ENCODE peak calls at places on chromosomes 3 and 15, in nine cellular contexts. U, X, Y, C, G, B, R, K and F are unnamed samples.

GRCh38 chr3:150168694-150169093 is 198.0 kb upstream of the PFN2 start:
- DNase-seq in Y (no peak), B (no peak), C (no peak), R (no peak), X (no peak), G (no peak), K (peak), U (no peak), F (no peak)

GRCh38 chr15:63905131-63905530 is 71.4 kb upstream of the HERC1 start:
- DNase-seq in U (no peak), B (no peak), X (no peak), G (no peak), Y (no peak), R (no peak), C (no peak), K (peak), F (no peak)

GRCh38 chr3:8445861-8446260 is 55.8 kb upstream of the LMCD1 start:
- DNase-seq in X (no peak), G (no peak), K (peak), Y (no peak), C (no peak), R (no peak), U (no peak), B (no peak), F (no peak)

GRCh38 chr3:123586131-123586530 is 1.3 kb upstream of the HACD2 start:
- DNase-seq in B (no peak), C (peak), R (peak), K (peak), U (peak), X (no peak), G (peak), Y (no peak), F (peak)

GRCh38 chr15:64770626-64771025 is 4.8 kb downstream of the RBPMS2 start:
- DNase-seq in Y (no peak), B (no peak), U (no peak), C (no peak), K (no peak), R (no peak), G (no peak), X (no peak), F (no peak)

GRCh38 chr15:48029656-48030055 is 91.1 kb upstream of the SLC24A5 start:
- DNase-seq in C (no peak), B (no peak), U (no peak), Y (no peak), G (no peak), X (no peak), K (no peak), R (no peak), F (no peak)

GRCh38 chr15:23566070-23567050 is 886 bp downstream of the MKRN3 start:
- DNase-seq in K (peak), R (no peak), Y (no peak), C (peak), G (no peak), X (no peak), U (peak), B (peak), F (no peak)

GRCh38 chr3:114464548-114464947 is 170.7 kb downstream of the TIGIT start:
- DNase-seq in K (no peak), U (no peak), X (no peak), B (no peak), Y (no peak), C (no peak), G (no peak), R (no peak), F (no peak)

GRCh38 chr3:78690806-78691205 is 1077.0 kb downstream of the ROBO1 start:
- DNase-seq in X (no peak), U (no peak), B (no peak), K (peak), Y (no peak), C (no peak), G (no peak), R (no peak), F (no peak)

GRCh38 chr15:75215107-75216004 is 13.7 kb downstream of the C15orf39 start:
- DNase-seq in K (no peak), Y (no peak), B (no peak), C (no peak), U (no peak), R (no peak), X (no peak), G (peak), F (no peak)

GRCh38 chr3:127037971-127038446 is 55.1 kb downstream of the PLXNA1 start:
- DNase-seq in U (no peak), C (no peak), K (no peak), Y (no peak), B (no peak), X (peak), R (no peak), G (no peak), F (no peak)

GRCh38 chr3:64107154-64107553 is 83.9 kb upstream of the PSMD6 start:
- DNase-seq in K (no peak), X (no peak), G (no peak), R (no peak), Y (no peak), B (no peak), U (no peak), C (no peak), F (no peak)

GRCh38 chr3:132444333-132444732 is 27.0 kb downstream of the DNAJC13 start:
- DNase-seq in K (peak), C (no peak), B (no peak), U (no peak), X (no peak), Y (no peak), R (no peak), G (no peak), F (no peak)

GRCh38 chr3:78823434-78823833 is 944.4 kb downstream of the ROBO1 start:
- DNase-seq in U (no peak), K (no peak), B (no peak), R (no peak), C (no peak), X (no peak), G (no peak), Y (no peak), F (no peak)

GRCh38 chr3:13509816-13510192 is 29.7 kb downstream of the HDAC11 start:
- DNase-seq in G (no peak), X (peak), R (no peak), C (no peak), U (no peak), Y (no peak), B (no peak), K (no peak), F (no peak)

GRCh38 chr15:44738340-44738984 is 2.1 kb downstream of the TRIM69 start:
- DNase-seq in G (peak), R (no peak), C (no peak), X (no peak), B (no peak), U (no peak), Y (no peak), K (peak), F (peak)

GRCh38 chr15:96736384-96736783 is 405.9 kb downstream of the NR2F2 start:
- DNase-seq in X (no peak), K (peak), B (no peak), U (no peak), Y (no peak), C (no peak), G (no peak), R (no peak), F (no peak)

GRCh38 chr3:149965278-149965677 is 5.4 kb downstream of the PFN2 start:
- DNase-seq in X (no peak), G (no peak), Y (no peak), R (no peak), B (no peak), C (no peak), U (no peak), K (peak), F (no peak)

GRCh38 chr3:50122661-50123391 is 32.3 kb upstream of the SEMA3F start:
- DNase-seq in B (no peak), Y (no peak), U (no peak), X (peak), G (no peak), K (no peak), C (no peak), R (no peak), F (peak)

GRCh38 chr15:100029045-100029444 is 295.8 kb upstream of the LYSMD4 start:
- DNase-seq in C (no peak), R (no peak), K (no peak), G (no peak), B (no peak), U (no peak), X (no peak), Y (no peak), F (no peak)

GRCh38 chr15:68298882-68299381 is 21.4 kb downstream of the FEM1B start:
- DNase-seq in U (no peak), X (no peak), C (no peak), Y (peak), R (no peak), K (peak), B (no peak), G (no peak), F (no peak)

GRCh38 chr3:136075218-136075808 is 109.8 kb downstream of the PPP2R3A start:
- DNase-seq in C (peak), K (peak), Y (peak), B (peak), X (peak), R (peak), U (peak), G (peak), F (peak)

GRCh38 chr15:52139599-52140462 is 27.3 kb upstream of the BCL2L10 start:
- DNase-seq in C (peak), U (peak), R (peak), G (peak), K (peak), B (peak), X (peak), Y (peak), F (peak)

GRCh38 chr3:140290105-140290504 is 355.1 kb downstream of the CLSTN2 start:
- DNase-seq in C (no peak), X (no peak), R (no peak), K (no peak), Y (no peak), G (no peak), U (no peak), B (no peak), F (no peak)

GRCh38 chr3:59418836-59419235 is 369.0 kb upstream of the CFAP20DC start:
- DNase-seq in R (no peak), X (no peak), B (no peak), C (no peak), Y (no peak), G (no peak), K (no peak), U (no peak), F (no peak)

GRCh38 chr3:41190509-41191284 is 8.6 kb upstream of the CTNNB1 start:
- DNase-seq in C (no peak), R (no peak), X (no peak), B (no peak), K (no peak), U (no peak), Y (no peak), G (no peak), F (no peak)

GRCh38 chr3:171829841-171830559 is 13.1 kb upstream of the TMEM212 start:
- DNase-seq in Y (peak), X (peak), U (no peak), R (peak), G (peak), K (peak), B (no peak), C (peak), F (peak)

GRCh38 chr15:69685524-69686452 is 233.2 kb downstream of the RPLP1 start:
- DNase-seq in B (no peak), R (no peak), K (no peak), Y (no peak), C (no peak), X (no peak), U (no peak), G (no peak), F (no peak)

GRCh38 chr3:100103558-100104441 is 10.5 kb downstream of the FILIP1L start:
- DNase-seq in K (peak), X (no peak), G (no peak), Y (no peak), R (no peak), B (no peak), U (no peak), C (no peak), F (no peak)

GRCh38 chr15:30001592-30001991 is 81.2 kb upstream of the GOLGA8J start:
- DNase-seq in X (no peak), R (no peak), G (no peak), C (no peak), K (no peak), Y (no peak), U (no peak), B (no peak), F (no peak)

GRCh38 chr3:11245827-11246662 is 26.2 kb upstream of the ATG7 start:
- DNase-seq in B (no peak), R (no peak), G (no peak), K (no peak), X (no peak), U (no peak), C (no peak), Y (no peak), F (no peak)

GRCh38 chr3:52846427-52846983 is 11.7 kb upstream of the MUSTN1 start:
- DNase-seq in U (no peak), K (no peak), B (no peak), G (no peak), C (no peak), X (peak), Y (no peak), R (no peak), F (peak)

GRCh38 chr3:33786565-33787327 is 11.7 kb upstream of the PDCD6IP start:
- DNase-seq in U (no peak), B (no peak), G (no peak), K (no peak), C (no peak), R (no peak), X (no peak), Y (no peak), F (no peak)

GRCh38 chr15:74793135-74794028 is 11.5 kb downstream of the CSK start:
- DNase-seq in X (no peak), B (peak), R (no peak), C (no peak), K (no peak), Y (no peak), G (peak), U (peak), F (no peak)

GRCh38 chr15:91110407-91110806 is 10.3 kb downstream of the SV2B start:
- DNase-seq in B (no peak), Y (no peak), C (no peak), X (no peak), G (no peak), K (no peak), R (no peak), U (no peak), F (no peak)

GRCh38 chr3:28150465-28151206 is 90.8 kb upstream of the CMC1 start:
- DNase-seq in K (no peak), Y (no peak), C (no peak), X (no peak), B (no peak), G (no peak), U (no peak), R (no peak), F (no peak)

GRCh38 chr3:171606151-171606751 is 146.0 kb upstream of the TNIK start:
- DNase-seq in Y (no peak), X (no peak), K (peak), C (no peak), R (no peak), B (no peak), U (no peak), G (no peak), F (no peak)

GRCh38 chr3:155979746-155980145 is 109.3 kb downstream of the GMPS start:
- DNase-seq in R (no peak), U (no peak), B (no peak), X (no peak), G (no peak), Y (no peak), C (no peak), K (no peak), F (no peak)

GRCh38 chr15:57506422-57506821 is 85.3 kb upstream of the MYZAP start:
- DNase-seq in X (no peak), C (no peak), K (no peak), R (no peak), U (no peak), B (no peak), G (no peak), Y (no peak), F (no peak)